ENCODE peak calls at places on chromosomes 6 and 20, in four cellular contexts. B is cardiac fibroblast, M is GM13977, V is brain microvascular endothelial cell. A is an unnamed sample.

GRCh38 chr6:153511896-153512496 is 380.9 kb upstream of the RGS17 start:
- DNase-seq in B (peak), M (peak), V (peak), A (no peak)

GRCh38 chr20:18611492-18611891 is 23.6 kb downstream of the DTD1 start:
- DNase-seq in B (no peak), M (no peak), V (no peak), A (no peak)

GRCh38 chr20:36092424-36093024 is 62.0 kb upstream of the EPB41L1 start:
- DNase-seq in B (no peak), M (peak), V (no peak), A (peak)

GRCh38 chr6:28978137-28978491 is 27.0 kb downstream of the ZNF311 start:
- DNase-seq in B (no peak), M (no peak), V (no peak), A (no peak)

GRCh38 chr20:36279776-36280175 is 26.4 kb upstream of the DLGAP4 start:
- DNase-seq in B (no peak), M (no peak), V (no peak), A (no peak)

GRCh38 chr20:58651548-58651822 is 402 bp downstream of the STX16 start:
- DNase-seq in B (no peak), M (no peak), V (no peak), A (no peak)

GRCh38 chr6:70398783-70399730 is 14.3 kb upstream of the FAM135A start:
- DNase-seq in B (peak), M (no peak), V (peak), A (no peak)

GRCh38 chr6:128557086-128557485 is 36.7 kb upstream of the PTPRK start:
- DNase-seq in B (peak), M (no peak), V (no peak), A (no peak)

GRCh38 chr6:160919713-160920112 is 71.9 kb upstream of the MAP3K4 start:
- DNase-seq in B (peak), M (no peak), V (peak), A (no peak)

GRCh38 chr20:12051206-12052163 is 133.8 kb downstream of the BTBD3 start:
- DNase-seq in B (peak), M (no peak), V (no peak), A (no peak)

GRCh38 chr6:123529058-123529457 is 107.7 kb downstream of the TRDN start:
- DNase-seq in B (no peak), M (no peak), V (no peak), A (no peak)

GRCh38 chr20:22617160-22617559 is 32.8 kb upstream of the FOXA2 start:
- DNase-seq in B (no peak), M (no peak), V (no peak), A (no peak)

GRCh38 chr20:37395921-37396519 is 50.1 kb downstream of the SRC start:
- DNase-seq in B (no peak), M (no peak), V (no peak), A (no peak)

GRCh38 chr20:15220009-15220656 is 882.7 kb upstream of the FLRT3 start:
- DNase-seq in B (no peak), M (no peak), V (no peak), A (no peak)

GRCh38 chr20:51553897-51554504 is 11.5 kb upstream of the NFATC2 start:
- DNase-seq in B (peak), M (no peak), V (no peak), A (no peak)

GRCh38 chr6:47335456-47335855 is 25.8 kb upstream of the TNFRSF21 start:
- DNase-seq in B (no peak), M (no peak), V (no peak), A (no peak)

GRCh38 chr6:154509421-154510143 is 903 bp downstream of the CNKSR3 start:
- DNase-seq in B (peak), M (peak), V (no peak), A (no peak)

GRCh38 chr6:168132531-168133184 is 53.6 kb upstream of the FRMD1 start:
- DNase-seq in B (peak), M (no peak), V (peak), A (peak)

GRCh38 chr6:43972179-43972914 is 154.9 kb downstream of the MRPL14 start:
- DNase-seq in B (peak), M (no peak), V (no peak), A (peak)

GRCh38 chr6:83853178-83853967 is at the start of gene RIPPLY2:
- DNase-seq in B (peak), M (peak), V (no peak), A (no peak)

GRCh38 chr6:33427585-33428218 is 7.8 kb downstream of the SYNGAP1 start:
- DNase-seq in B (no peak), M (peak), V (no peak), A (no peak)

GRCh38 chr6:9933674-9934073 is 481.2 kb downstream of the TFAP2A start:
- DNase-seq in B (no peak), M (no peak), V (no peak), A (no peak)

GRCh38 chr6:5082487-5083306 is 2.4 kb upstream of the PPP1R3G start:
- DNase-seq in B (peak), M (no peak), V (peak), A (no peak)

GRCh38 chr6:17968081-17968518 is 19.3 kb downstream of the KIF13A start:
- DNase-seq in B (no peak), M (no peak), V (no peak), A (no peak)

GRCh38 chr6:45560421-45560820 is 182.7 kb upstream of the SUPT3H start:
- DNase-seq in B (no peak), M (no peak), V (no peak), A (no peak)

GRCh38 chr20:17772005-17772343 is 72.2 kb downstream of the BANF2 start:
- DNase-seq in B (no peak), M (no peak), V (no peak), A (no peak)

DNA sequence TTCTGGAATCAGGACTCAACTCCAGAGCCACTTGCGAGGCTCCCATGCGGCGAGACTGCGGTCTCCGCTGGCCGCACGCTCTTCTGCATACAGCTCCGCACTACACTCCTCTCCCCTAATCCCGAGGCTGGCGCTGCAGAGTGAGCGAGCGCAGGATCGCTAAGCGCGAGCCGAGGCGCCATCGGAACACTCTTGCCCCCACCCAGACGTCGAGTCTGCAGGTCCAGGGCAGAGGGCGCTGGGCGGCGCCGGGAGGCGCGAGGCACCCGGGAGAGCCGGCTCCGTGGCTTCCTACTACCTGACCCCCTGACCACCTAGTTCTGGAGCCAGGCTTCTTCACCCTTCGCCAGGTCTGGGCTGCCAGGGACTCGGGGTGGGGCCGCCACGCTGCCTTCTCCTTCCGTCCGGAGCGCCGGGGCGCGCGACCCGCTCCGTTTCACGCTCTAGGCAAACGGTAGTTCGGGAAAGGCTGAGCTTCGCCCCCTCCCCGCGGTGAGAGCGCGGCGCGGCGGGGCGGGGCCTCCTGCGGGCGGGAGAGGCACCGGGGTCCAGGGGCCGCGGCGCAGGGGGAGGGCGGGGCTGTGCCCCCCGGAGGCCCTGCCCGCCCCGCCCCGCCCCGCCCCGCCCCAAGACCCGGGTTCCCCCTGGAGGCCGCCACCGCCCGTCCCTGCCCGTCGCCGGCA is 5.4 kb upstream of the TUBB2A start:
- DNase-seq in B (peak), M (peak), V (peak), A (peak)
- TF ChIP-seq CTCF in B (peak), M (peak), V (peak), A (peak)

GRCh38 chr6:156686429-156686939 is 90.7 kb upstream of the ARID1B start:
- DNase-seq in B (peak), M (peak), V (peak), A (no peak)
- TF ChIP-seq CTCF in B (peak), M (peak), V (peak), A (peak)

DNA sequence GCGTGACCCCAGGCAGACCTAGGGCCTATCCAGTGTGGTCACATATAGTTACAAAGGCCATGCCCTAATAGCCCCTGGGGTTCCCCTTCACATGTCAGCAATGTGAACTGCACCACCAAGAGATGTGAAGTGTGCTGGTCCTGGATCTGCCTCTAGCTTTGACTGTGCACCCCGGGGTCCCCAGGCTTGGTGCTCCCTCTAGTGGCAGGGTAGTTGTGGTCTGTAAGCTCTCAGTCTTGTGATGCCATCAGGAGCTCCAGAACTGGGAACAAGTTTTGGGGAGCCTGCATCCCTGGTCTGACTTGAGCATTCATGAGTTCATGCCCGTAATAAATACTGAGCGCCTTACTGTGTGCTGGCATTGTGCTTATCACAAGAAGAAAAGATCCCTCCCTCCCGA is 143.4 kb downstream of the DHX35 start:
- DNase-seq in B (no peak), M (no peak), V (no peak), A (no peak)
- TF ChIP-seq CTCF in B (no peak), M (peak), V (peak), A (no peak)

GRCh38 chr6:39404312-39404711 is 81.8 kb upstream of the KCNK16 start:
- DNase-seq in B (no peak), M (no peak), V (no peak), A (no peak)

GRCh38 chr6:39411465-39411864 is 89.0 kb upstream of the KCNK16 start:
- DNase-seq in B (peak), M (no peak), V (peak), A (no peak)

GRCh38 chr6:39411001-39411400 is 88.5 kb upstream of the KCNK16 start:
- DNase-seq in B (no peak), M (no peak), V (no peak), A (no peak)

GRCh38 chr6:39407446-39407993 is 85.0 kb upstream of the KCNK16 start:
- DNase-seq in B (no peak), M (peak), V (no peak), A (no peak)

GRCh38 chr6:39409889-39410288 is 87.4 kb upstream of the KCNK16 start:
- DNase-seq in B (no peak), M (no peak), V (no peak), A (no peak)
- TF ChIP-seq CTCF in B (no peak), M (no peak), V (no peak), A (no peak)

DNA sequence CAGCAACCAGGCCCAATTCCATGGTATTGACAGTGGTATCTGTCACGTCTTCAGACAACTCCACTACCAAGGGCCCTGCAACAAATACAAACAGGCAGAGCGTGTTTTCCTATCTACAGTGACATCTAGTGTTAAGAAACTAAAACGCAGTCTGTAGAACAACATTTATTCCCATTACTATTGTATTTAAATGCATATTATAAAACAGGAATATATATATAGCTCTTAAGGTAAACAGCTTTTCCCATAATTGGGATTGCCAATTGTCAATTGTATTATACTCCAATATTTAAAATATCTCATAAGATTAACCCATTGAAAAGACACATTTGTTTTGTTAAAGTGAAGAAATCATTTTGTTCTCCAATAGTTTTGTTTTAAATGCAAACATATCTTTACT is 97.2 kb downstream of the KIF16B start:
- DNase-seq in B (peak), M (peak), V (peak), A (no peak)
- TF ChIP-seq CTCF in B (peak), M (peak), V (peak), A (peak)

GRCh38 chr6:52815167-52816092 is 11.8 kb upstream of the GSTA1 start:
- DNase-seq in B (peak), M (peak), V (peak), A (no peak)
- TF ChIP-seq CTCF in B (peak), M (peak), V (peak), A (peak)

GRCh38 chr6:166772518-166772917 is 145.5 kb upstream of the RPS6KA2 start:
- DNase-seq in B (no peak), M (no peak), V (no peak), A (no peak)
- TF ChIP-seq CTCF in B (peak), M (peak), V (peak), A (no peak)

GRCh38 chr20:60009826-60010616 is 51.8 kb downstream of the CDH26 start:
- DNase-seq in B (no peak), M (no peak), V (no peak), A (no peak)
- TF ChIP-seq CTCF in B (no peak), M (no peak), V (no peak), A (peak)

DNA sequence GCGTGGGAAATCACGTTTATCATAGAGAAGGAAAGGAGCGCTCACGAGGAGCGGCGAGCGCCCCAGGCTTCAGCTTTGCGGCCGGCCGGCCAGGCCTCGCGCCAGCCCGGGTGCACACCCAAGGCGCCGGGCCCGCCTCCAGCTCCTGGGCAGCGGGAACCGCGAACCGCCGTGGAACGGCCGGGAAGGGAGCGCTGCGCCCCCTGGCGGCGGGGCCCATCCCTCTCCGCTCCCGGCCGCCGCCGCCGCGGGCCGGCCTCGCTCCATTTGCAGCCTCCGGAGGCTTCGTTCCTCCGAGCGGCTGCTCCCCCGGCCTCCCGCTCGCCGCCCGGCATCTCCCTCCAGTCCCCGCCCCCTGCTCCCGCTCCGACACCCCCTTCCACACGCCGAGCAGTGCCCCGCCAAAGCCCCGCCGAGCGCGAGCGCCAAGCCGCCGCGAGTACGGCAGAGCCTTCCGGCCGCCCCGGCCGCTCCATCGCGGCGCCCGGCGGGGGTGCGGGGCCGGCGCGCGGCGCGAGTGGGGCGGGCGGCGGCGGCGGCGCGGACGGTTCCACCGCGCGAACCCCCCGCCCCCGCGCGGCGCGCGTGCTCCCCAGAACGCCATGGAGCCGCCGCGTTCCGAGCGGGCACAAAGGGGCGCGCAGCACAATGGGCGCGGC is 973 bp downstream of the BEND3 start:
- DNase-seq in B (peak), M (peak), V (peak), A (peak)
- TF ChIP-seq CTCF in B (peak), M (peak), V (peak), A (peak)

A was measured in type B pancreatic cell.